ENCODE peak calls at places on chromosomes 6 and 20, in eight cellular contexts. D, O, M, W, C, Z, K and E are unnamed samples.
A peak's percentile ranks its signal among the peaks of the same experiment; 100 is the strongest.

GRCh38 chr6:117677553-117678131 is 2.4 kb downstream of the NUS1 start:
- DNase-seq in D (peak; percentile 78), O (no peak), M (peak; percentile 40), W (no peak), C (no peak), Z (no peak), K (no peak), E (no peak)

GRCh38 chr20:7851031-7851490 is 89.2 kb downstream of the HAO1 start:
- DNase-seq in D (peak; percentile 75), O (no peak), M (peak; percentile 81), W (no peak), C (no peak), Z (no peak), K (no peak), E (peak; percentile 67)

GRCh38 chr6:129683606-129684322 is 26.2 kb downstream of the ARHGAP18 start:
- DNase-seq in D (peak; percentile 93), O (peak; percentile 78), M (peak; percentile 94), W (peak; percentile 89), C (peak; percentile 88), Z (no peak), K (peak; percentile 69), E (peak; percentile 91)

GRCh38 chr20:7622399-7622961 is 317.8 kb downstream of the HAO1 start:
- DNase-seq in D (no peak), O (no peak), M (no peak), W (no peak), C (no peak), Z (no peak), K (no peak), E (no peak)

GRCh38 chr6:137160763-137161162 is 12.7 kb downstream of the IL22RA2 start:
- DNase-seq in D (peak; percentile 55), O (no peak), M (peak; percentile 55), W (no peak), C (no peak), Z (no peak), K (no peak), E (no peak)

GRCh38 chr6:44801188-44801587 is 413.7 kb downstream of the CDC5L start:
- DNase-seq in D (no peak), O (no peak), M (no peak), W (no peak), C (no peak), Z (no peak), K (no peak), E (no peak)

GRCh38 chr6:39829331-39829730 is 37.2 kb downstream of the DAAM2 start:
- DNase-seq in D (no peak), O (no peak), M (no peak), W (no peak), C (no peak), Z (no peak), K (no peak), E (no peak)

GRCh38 chr6:53340536-53340935 is 8.2 kb downstream of the ELOVL5 start:
- DNase-seq in D (no peak), O (no peak), M (no peak), W (no peak), C (no peak), Z (no peak), K (no peak), E (no peak)

GRCh38 chr6:69398729-69399128 is 398.1 kb downstream of the LMBRD1 start:
- DNase-seq in D (no peak), O (no peak), M (no peak), W (no peak), C (no peak), Z (no peak), K (no peak), E (no peak)

GRCh38 chr20:19996970-19997369 is 20.2 kb upstream of the NAA20 start:
- DNase-seq in D (no peak), O (no peak), M (no peak), W (no peak), C (no peak), Z (no peak), K (no peak), E (no peak)

GRCh38 chr20:19992996-19993908 is 23.9 kb upstream of the NAA20 start:
- DNase-seq in D (peak; percentile 95), O (peak; percentile 70), M (peak; percentile 95), W (no peak), C (no peak), Z (no peak), K (no peak), E (peak; percentile 96)

GRCh38 chr20:19991826-19992225 is 25.3 kb upstream of the NAA20 start:
- DNase-seq in D (no peak), O (no peak), M (no peak), W (no peak), C (no peak), Z (no peak), K (no peak), E (no peak)

GRCh38 chr20:19993937-19994667 is 23.1 kb upstream of the NAA20 start:
- DNase-seq in D (peak; percentile 91), O (peak; percentile 61), M (peak; percentile 84), W (no peak), C (no peak), Z (no peak), K (no peak), E (peak; percentile 86)

GRCh38 chr20:19995220-19995863 is 21.8 kb upstream of the NAA20 start:
- DNase-seq in D (no peak), O (no peak), M (no peak), W (peak; percentile 32), C (no peak), Z (peak; percentile 57), K (no peak), E (no peak)
- H3K27ac ChIP-seq in D (peak overlapping the region; percentile 100), O (no peak overlapping the region), M (peak overlapping the region; percentile 100), W (no peak overlapping the region), C (no peak overlapping the region), Z (no peak overlapping the region), K (no peak overlapping the region), E (peak overlapping the region; percentile 100)

DNA sequence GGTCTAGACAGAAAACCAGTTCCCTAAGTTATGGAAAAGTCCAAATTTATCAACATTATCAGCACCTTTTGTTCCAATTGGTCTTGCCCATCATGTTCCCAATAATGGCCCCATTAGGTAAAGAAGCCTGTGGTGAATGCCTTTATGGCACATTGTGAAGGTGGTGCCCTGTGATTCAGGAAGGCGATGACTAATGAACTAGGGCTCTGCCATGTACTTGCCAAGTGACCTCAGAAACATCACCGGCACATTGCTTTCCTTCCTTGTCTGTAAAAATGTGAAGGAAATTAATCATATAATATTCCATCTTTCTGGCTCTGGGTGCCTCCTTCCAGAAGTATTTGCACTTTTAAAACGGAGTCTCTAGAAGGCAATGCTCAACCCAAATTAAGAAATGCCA is 132.3 kb downstream of the UNC5CL start:
- DNase-seq in D (peak; percentile 82), O (no peak), M (peak; percentile 90), W (no peak), C (no peak), Z (no peak), K (no peak), E (no peak)
- H3K27ac ChIP-seq in D (peak overlapping the region; percentile 8), O (no peak overlapping the region), M (peak overlapping the region; percentile 73), W (no peak overlapping the region), C (no peak overlapping the region), Z (no peak overlapping the region), K (no peak overlapping the region), E (peak overlapping the region; percentile 95)

DNA sequence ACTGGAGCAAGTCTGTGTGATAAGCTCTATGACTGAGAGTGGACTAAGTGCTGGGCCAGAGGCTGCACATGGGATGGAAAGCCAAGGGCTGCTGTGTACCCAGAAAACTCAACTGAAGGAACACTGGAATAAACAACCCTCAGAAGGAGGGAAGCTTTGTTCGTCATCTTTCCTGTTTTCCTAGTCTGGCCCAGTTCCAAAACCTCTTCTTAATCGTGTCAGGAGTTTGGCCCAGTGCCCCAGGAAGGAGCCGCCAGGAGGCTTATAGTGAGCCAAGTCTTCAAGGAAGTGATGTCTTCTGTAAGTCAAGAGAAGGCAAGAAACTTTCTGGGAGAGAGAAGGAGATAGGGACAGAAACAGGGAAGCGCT is 23.3 kb upstream of the TOP1 start:
- DNase-seq in D (peak; percentile 91), O (peak; percentile 94), M (peak; percentile 96), W (no peak), C (no peak), Z (no peak), K (peak; percentile 91), E (peak; percentile 99)
- H3K27ac ChIP-seq in D (peak overlapping the region; percentile 99), O (peak overlapping the region; percentile 63), M (peak overlapping the region; percentile 99), W (no peak overlapping the region), C (no peak overlapping the region), Z (no peak overlapping the region), K (peak overlapping the region; percentile 87), E (peak overlapping the region; percentile 99)

GRCh38 chr6:169158182-169158573 is 95.5 kb downstream of the THBS2 start:
- DNase-seq in D (no peak), O (peak; percentile 93), M (no peak), W (no peak), C (no peak), Z (no peak), K (no peak), E (no peak)
- H3K27ac ChIP-seq in D (no peak overlapping the region), O (peak overlapping the region; percentile 25), M (no peak overlapping the region), W (no peak overlapping the region), C (no peak overlapping the region), Z (no peak overlapping the region), K (no peak overlapping the region), E (no peak overlapping the region)

GRCh38 chr6:155420492-155420891 is 35.1 kb downstream of the NOX3 start:
- DNase-seq in D (no peak), O (no peak), M (no peak), W (no peak), C (no peak), Z (no peak), K (no peak), E (no peak)

GRCh38 chr6:155417454-155417853 is 38.2 kb downstream of the NOX3 start:
- DNase-seq in D (no peak), O (no peak), M (peak; percentile 9), W (no peak), C (no peak), Z (no peak), K (no peak), E (no peak)

GRCh38 chr6:155415953-155416352 is 39.7 kb downstream of the NOX3 start:
- DNase-seq in D (no peak), O (no peak), M (no peak), W (no peak), C (no peak), Z (no peak), K (no peak), E (no peak)

GRCh38 chr6:155419161-155419560 is 36.5 kb downstream of the NOX3 start:
- DNase-seq in D (no peak), O (no peak), M (no peak), W (no peak), C (no peak), Z (no peak), K (no peak), E (no peak)

GRCh38 chr6:155418017-155418749 is 37.5 kb downstream of the NOX3 start:
- DNase-seq in D (peak; percentile 66), O (no peak), M (peak; percentile 67), W (no peak), C (peak; percentile 68), Z (peak; percentile 15), K (peak; percentile 22), E (no peak)
- H3K27ac ChIP-seq in D (no peak overlapping the region), O (no peak overlapping the region), M (no peak overlapping the region), W (no peak overlapping the region), C (peak overlapping the region; percentile 79), Z (no peak overlapping the region), K (no peak overlapping the region), E (peak overlapping the region; percentile 47)

GRCh38 chr20:37517371-37517748 is 3.7 kb upstream of the NNAT start:
- DNase-seq in D (no peak), O (no peak), M (no peak), W (no peak), C (no peak), Z (no peak), K (no peak), E (peak; percentile 21)
- H3K27ac ChIP-seq in D (no peak overlapping the region), O (no peak overlapping the region), M (peak overlapping the region; percentile 3), W (no peak overlapping the region), C (no peak overlapping the region), Z (no peak overlapping the region), K (no peak overlapping the region), E (no peak overlapping the region)